ENCODE peak calls at places on chromosomes 2 and 18, in nine cellular contexts. Q is AG04450, W is foreskin melanocyte, B is lung microvascular endothelial cell, T is hepatocyte, Z is B cell, V is cardiac fibroblast, O is GM23248, Y is AG08395. S is an unnamed sample.
A peak's percentile ranks its signal among the peaks of the same experiment; 100 is the strongest.

GRCh38 chr2:235803028-235803427 is 309.2 kb downstream of the AGAP1 start:
- DNase-seq in Q (no peak), W (no peak), B (peak; percentile 42), T (no peak), Z (no peak), V (peak; percentile 31), O (peak; percentile 14), Y (no peak), S (no peak)

GRCh38 chr2:29663266-29663665 is 258.1 kb downstream of the ALK start:
- DNase-seq in Q (no peak), W (no peak), B (no peak), T (no peak), Z (no peak), V (peak; percentile 97), O (peak; percentile 84), Y (peak; percentile 52), S (no peak)

GRCh38 chr2:134818321-134818720 is 20.1 kb upstream of the ACMSD start:
- DNase-seq in Q (no peak), W (no peak), B (no peak), T (peak; percentile 64), Z (no peak), V (peak; percentile 18), O (peak; percentile 3), Y (no peak), S (no peak)

GRCh38 chr2:85886585-85886984 is 2.2 kb downstream of the ST3GAL5 start:
- DNase-seq in Q (peak; percentile 90), W (peak; percentile 69), B (peak; percentile 38), T (peak; percentile 71), Z (no peak), V (peak; percentile 87), O (peak; percentile 99), Y (peak; percentile 92), S (no peak)

GRCh38 chr2:56806924-56807323 is 623.1 kb downstream of the CCDC85A start:
- DNase-seq in Q (no peak), W (no peak), B (no peak), T (peak; percentile 4), Z (no peak), V (no peak), O (no peak), Y (no peak), S (no peak)

GRCh38 chr18:24397131-24397693 is 412 bp downstream of the OSBPL1A start:
- DNase-seq in Q (peak; percentile 21), W (peak; percentile 100), B (peak; percentile 92), T (peak; percentile 65), Z (no peak), V (peak; percentile 76), O (peak; percentile 89), Y (peak; percentile 43), S (no peak)

GRCh38 chr18:72041313-72042032 is 502.7 kb downstream of the CBLN2 start:
- DNase-seq in Q (no peak), W (no peak), B (no peak), T (no peak), Z (no peak), V (no peak), O (no peak), Y (no peak), S (no peak)

GRCh38 chr2:71154798-71155197 is 24.4 kb downstream of the MPHOSPH10 start:
- DNase-seq in Q (no peak), W (no peak), B (peak; percentile 44), T (peak; percentile 18), Z (no peak), V (no peak), O (peak; percentile 14), Y (no peak), S (no peak)

GRCh38 chr2:137172162-137172561 is 406.8 kb downstream of the THSD7B start:
- DNase-seq in Q (no peak), W (no peak), B (no peak), T (no peak), Z (no peak), V (no peak), O (peak; percentile 12), Y (no peak), S (no peak)

S was measured in iPS DF 6.9.